ENCODE peak calls at places on chromosomes 3 and 15, in five cellular contexts. I is tibial nerve, A is PC-3, R is PC-9, X is IMR-90. K is an unnamed sample.

GRCh38 chr3:125257563-125257962 is 45.0 kb upstream of the SLC12A8 start:
- DNase-seq in X (no peak), A (no peak), I (no peak), R (no peak), K (no peak)

GRCh38 chr3:124118397-124118796 is 126.5 kb upstream of the ROPN1 start:
- DNase-seq in A (peak; percentile 85), X (peak; percentile 47), I (no peak), R (no peak), K (peak; percentile 27)

GRCh38 chr15:77097317-77097721 is 26.4 kb upstream of the TSPAN3 start:
- DNase-seq in X (no peak), I (no peak), A (no peak), R (no peak), K (no peak)

GRCh38 chr3:185656321-185656840 is 70.3 kb downstream of the SENP2 start:
- DNase-seq in I (peak; percentile 76), X (peak; percentile 99), A (peak; percentile 95), R (no peak), K (peak; percentile 92)

GRCh38 chr3:151305081-151305777 is 11.4 kb downstream of the GPR87 start:
- DNase-seq in X (peak; percentile 95), A (peak; percentile 98), I (peak; percentile 52), R (peak; percentile 95), K (peak; percentile 98)

GRCh38 chr3:190424478-190425439 is 24.9 kb downstream of the TMEM207 start:
- DNase-seq in X (peak; percentile 76), A (peak; percentile 78), R (peak; percentile 70), I (peak; percentile 23), K (peak; percentile 72)

GRCh38 chr15:83098079-83098478 is 9.4 kb upstream of the TM6SF1 start:
- DNase-seq in I (no peak), X (no peak), R (no peak), A (no peak), K (no peak)

GRCh38 chr3:98779936-98780335 is 16.8 kb downstream of the ST3GAL6 start:
- DNase-seq in A (no peak), X (peak; percentile 62), R (no peak), I (no peak), K (peak; percentile 38)

GRCh38 chr3:154598166-154598565 is 168.2 kb upstream of the GPR149 start:
- DNase-seq in R (no peak), I (no peak), A (no peak), X (no peak), K (no peak)

GRCh38 chr3:83813176-83813575 is 1145.6 kb upstream of the CADM2 start:
- DNase-seq in R (no peak), X (no peak), I (no peak), A (no peak), K (no peak)

GRCh38 chr3:197019021-197019420 is 10.6 kb downstream of the MELTF start:
- DNase-seq in X (no peak), A (no peak), R (no peak), I (no peak), K (no peak)

GRCh38 chr3:179526989-179527391 is 35.7 kb upstream of the ACTL6A start:
- DNase-seq in X (peak; percentile 84), I (peak; percentile 40), R (no peak), A (peak; percentile 44), K (peak; percentile 21)

GRCh38 chr3:39166932-39167532 is 13.6 kb upstream of the CSRNP1 start:
- DNase-seq in A (peak; percentile 75), X (peak; percentile 93), R (no peak), I (peak; percentile 84), K (peak; percentile 98)

GRCh38 chr15:40028193-40028592 is 10.8 kb downstream of the SRP14 start:
- DNase-seq in A (no peak), X (no peak), I (no peak), R (no peak), K (no peak)
- H3K36me3 ChIP-seq in A (peaks cover 64% of the 10 kb centered on the region), X (peaks cover 35% of the 10 kb centered on the region), I (peaks cover 4% of the 10 kb centered on the region), R (peaks cover 4% of the 10 kb centered on the region), K (peaks cover 1% of the 10 kb centered on the region)

GRCh38 chr3:127988770-127989518 is 63.3 kb upstream of the SEC61A1 start:
- DNase-seq in X (no peak), I (no peak), R (no peak), A (peak; percentile 90), K (no peak)

GRCh38 chr3:127992127-127992526 is 60.1 kb upstream of the SEC61A1 start:
- DNase-seq in R (no peak), I (no peak), X (no peak), A (no peak), K (no peak)

GRCh38 chr3:127990461-127990860 is 61.8 kb upstream of the SEC61A1 start:
- DNase-seq in I (no peak), X (no peak), A (no peak), R (no peak), K (no peak)

GRCh38 chr3:127991251-127991650 is 61.0 kb upstream of the SEC61A1 start:
- DNase-seq in I (no peak), R (no peak), A (no peak), X (no peak), K (no peak)

DNA sequence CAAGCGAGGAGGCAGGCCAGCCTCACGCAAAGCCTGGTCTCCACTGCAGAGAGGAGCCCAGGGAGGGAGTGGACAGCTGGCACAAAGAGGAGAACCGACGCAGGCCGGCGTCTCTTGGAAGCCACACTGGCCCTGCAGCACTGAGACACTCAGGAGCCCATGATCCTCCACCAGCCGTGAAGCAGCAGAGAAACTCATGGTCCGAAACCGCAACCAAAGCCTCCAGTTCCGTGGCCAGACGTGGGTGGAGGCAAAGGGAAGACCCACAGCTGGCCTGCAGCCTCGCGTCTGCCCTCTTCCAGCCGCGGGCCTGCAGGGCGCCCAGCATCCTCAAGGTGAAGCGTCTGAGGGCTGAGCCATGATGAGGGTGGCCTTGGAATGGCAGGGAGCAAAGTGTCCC is 62.2 kb upstream of the SEC61A1 start:
- DNase-seq in I (no peak), X (no peak), R (no peak), A (no peak), K (no peak)
- TF ChIP-seq CTCF in I (no peak), X (no peak), R (no peak), A (no peak), K (no peak)

GRCh38 chr15:70664494-70664893 is 98.9 kb downstream of the UACA start:
- DNase-seq in A (no peak), R (no peak), I (no peak), X (no peak), K (no peak)
- H3K36me3 ChIP-seq in A (peaks cover 22% of the 10 kb centered on the region), R (peaks cover 10% of the 10 kb centered on the region), I (no peaks in the 10 kb centered on the region), X (peaks cover 10% of the 10 kb centered on the region), K (no peaks in the 10 kb centered on the region)

DNA sequence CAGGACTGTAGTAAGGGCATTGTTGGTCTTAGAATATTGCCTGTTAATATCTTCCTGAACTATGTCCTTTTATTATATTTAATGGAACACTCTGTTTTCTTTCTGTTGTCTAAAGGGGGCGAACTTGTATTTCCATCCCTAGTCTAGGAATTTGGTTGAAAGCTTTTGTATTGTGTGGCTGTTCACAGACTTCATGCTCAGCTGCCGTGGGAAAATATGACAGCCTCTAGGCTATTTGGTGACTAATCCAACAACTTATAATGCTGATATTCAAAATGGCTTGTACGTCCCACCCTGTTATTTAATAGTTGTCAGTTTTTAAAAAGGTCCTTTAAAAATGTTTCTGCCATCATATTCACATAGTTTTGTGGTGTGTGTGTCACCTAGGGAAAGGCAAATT is 202.6 kb downstream of the KLHL25 start:
- DNase-seq in R (peak; percentile 54), X (peak; percentile 86), I (no peak), A (peak; percentile 96), K (peak; percentile 91)
- TF ChIP-seq CTCF in R (peak; percentile 56), X (peak; percentile 53), I (peak; percentile 19), A (peak; percentile 71), K (no peak)

DNA sequence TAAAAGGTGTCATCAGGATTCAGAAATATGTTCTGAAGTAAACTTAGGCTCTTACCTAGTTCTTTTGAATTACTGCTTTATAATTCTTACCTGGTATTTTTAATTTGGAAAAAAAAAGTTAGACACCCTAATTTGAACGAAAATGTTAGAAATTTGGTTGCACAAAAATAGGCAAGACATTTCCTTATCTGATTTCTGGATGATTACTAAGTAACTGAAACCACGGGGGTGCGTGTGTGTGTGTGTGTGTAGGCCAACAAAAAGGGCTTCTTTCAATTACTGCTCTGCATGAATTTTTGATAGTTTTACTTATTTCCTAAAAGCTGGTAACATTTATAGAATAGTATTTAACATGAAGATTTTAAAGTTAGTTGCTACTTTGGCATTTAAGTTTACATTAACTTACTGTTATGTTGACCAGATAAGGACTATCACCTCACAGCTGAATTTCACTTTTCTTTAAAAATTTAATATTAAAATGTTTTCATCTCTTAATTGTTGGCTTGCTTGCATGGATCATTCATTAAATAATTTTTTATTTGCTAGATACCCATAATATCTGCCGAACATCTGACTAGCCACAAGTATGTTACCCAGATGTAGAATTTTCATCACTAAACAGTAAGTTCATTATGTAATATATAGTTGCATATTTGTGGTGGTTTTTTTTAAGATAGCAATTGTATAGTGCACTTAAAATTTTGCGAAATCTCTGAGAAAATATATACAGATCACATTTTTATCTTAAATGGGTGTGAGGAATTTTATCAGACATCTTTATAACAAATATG is 190.2 kb downstream of the MBNL1 start:
- DNase-seq in I (no peak), X (peak; percentile 29), A (no peak), R (no peak), K (no peak)
- H3K36me3 ChIP-seq in I (no peaks in the 10 kb centered on the region), X (peaks cover 25% of the 10 kb centered on the region), A (peaks cover 38% of the 10 kb centered on the region), R (peaks cover 12% of the 10 kb centered on the region), K (peaks cover 9% of the 10 kb centered on the region)